ENCODE peak calls at places on chromosomes 11 and 22, in four cellular contexts. R is endothelial cell, L is T1000, D is NAMALWA. O is an unnamed sample.
A peak's percentile ranks its signal among the peaks of the same experiment; 100 is the strongest.

GRCh38 chr11:67422894-67423293 is 5.4 kb upstream of the RPS6KB2 start:
- DNase-seq in L (no peak), R (no peak), D (no peak), O (no peak)

GRCh38 chr11:11243790-11244469 is 109.1 kb downstream of the CSNK2A3 start:
- DNase-seq in R (peak; percentile 67), D (peak; percentile 90), L (peak; percentile 41), O (peak; percentile 35)

GRCh38 chr22:35986085-35986484 is 42.5 kb downstream of the RBFOX2 start:
- DNase-seq in D (no peak), L (no peak), R (no peak), O (no peak)

GRCh38 chr11:124602751-124603150 is 8.5 kb upstream of the PANX3 start:
- DNase-seq in L (no peak), R (no peak), D (no peak), O (no peak)

GRCh38 chr22:49469896-49470740 is 357.6 kb downstream of the BRD1 start:
- DNase-seq in R (no peak), L (no peak), D (no peak), O (no peak)

GRCh38 chr11:7220636-7221035 is 31.1 kb upstream of the SYT9 start:
- DNase-seq in R (no peak), L (no peak), D (no peak), O (peak; percentile 5)

GRCh38 chr11:1749787-1750351 is 526 bp downstream of the IFITM10 start:
- DNase-seq in L (peak; percentile 47), D (no peak), R (no peak), O (no peak)

GRCh38 chr11:2091112-2091746 is 48.0 kb downstream of the IGF2 start:
- DNase-seq in L (no peak), R (no peak), D (no peak), O (no peak)

GRCh38 chr11:119745112-119745511 is 16.1 kb upstream of the NECTIN1 start:
- DNase-seq in D (no peak), R (no peak), L (no peak), O (no peak)

GRCh38 chr11:27178859-27179258 is 138.2 kb downstream of the BBOX1 start:
- DNase-seq in D (no peak), L (no peak), R (no peak), O (no peak)

GRCh38 chr11:130760515-130761125 is 155.7 kb downstream of the SNX19 start:
- DNase-seq in D (no peak), L (no peak), R (no peak), O (no peak)

GRCh38 chr22:21009638-21010425 is 5.1 kb upstream of the P2RX6 start:
- DNase-seq in D (peak; percentile 63), R (peak; percentile 70), L (no peak), O (no peak)

GRCh38 chr22:38244106-38244505 is 28.7 kb downstream of the TMEM184B start:
- DNase-seq in L (no peak), R (no peak), D (no peak), O (no peak)